ENCODE peak calls at places on chromosome 18, in four cellular contexts. I is neural crest cell; T is GM12864; N is CD8-positive, alpha-beta T cell. P is an unnamed sample.

GRCh38 chr18:59660976-59661743 is 36.1 kb downstream of the CCBE1 start:
- DNase-seq in N (no peak), T (no peak), I (no peak), P (no peak)

GRCh38 chr18:79385749-79386341 is 9.9 kb upstream of the NFATC1 start:
- DNase-seq in I (no peak), N (no peak), T (no peak), P (peak; percentile 2)

GRCh38 chr18:72375628-72376027 is 168.5 kb downstream of the CBLN2 start:
- DNase-seq in I (no peak), T (no peak), N (no peak), P (no peak)

GRCh38 chr18:59867337-59868104 is 32.3 kb upstream of the PMAIP1 start:
- DNase-seq in N (no peak), T (no peak), I (no peak), P (no peak)

GRCh38 chr18:65093341-65093740 is 657.5 kb upstream of the CDH7 start:
- DNase-seq in I (no peak), N (no peak), T (no peak), P (no peak)

GRCh38 chr18:36624451-36625167 is 204.2 kb downstream of the TPGS2 start:
- DNase-seq in N (no peak), T (no peak), I (no peak), P (no peak)

GRCh38 chr18:60020107-60020925 is 120.5 kb downstream of the PMAIP1 start:
- DNase-seq in I (no peak), N (no peak), T (no peak), P (no peak)

GRCh38 chr18:28063181-28063790 is 113.6 kb downstream of the CDH2 start:
- DNase-seq in N (no peak), T (no peak), I (no peak), P (no peak)

GRCh38 chr18:36460324-36460850 is 162.9 kb downstream of the FHOD3 start:
- DNase-seq in T (no peak), N (no peak), I (no peak), P (no peak)

GRCh38 chr18:48659188-48660009 is 120.6 kb downstream of the CTIF start:
- DNase-seq in N (no peak), I (no peak), T (no peak), P (no peak)

GRCh38 chr18:46756559-46757201 is at the start of gene ST8SIA5:
- DNase-seq in I (peak; percentile 33), N (no peak), T (no peak), P (peak; percentile 31)

GRCh38 chr18:46756172-46756558 is 688 bp downstream of the ST8SIA5 start:
- DNase-seq in N (no peak), I (no peak), T (no peak), P (no peak)

GRCh38 chr18:46755315-46756171 is 1.3 kb downstream of the ST8SIA5 start:
- DNase-seq in I (no peak), N (no peak), T (no peak), P (no peak)

GRCh38 chr18:46754188-46754587 is 2.7 kb downstream of the ST8SIA5 start:
- DNase-seq in N (no peak), T (peak; percentile 8), I (no peak), P (no peak)

DNA sequence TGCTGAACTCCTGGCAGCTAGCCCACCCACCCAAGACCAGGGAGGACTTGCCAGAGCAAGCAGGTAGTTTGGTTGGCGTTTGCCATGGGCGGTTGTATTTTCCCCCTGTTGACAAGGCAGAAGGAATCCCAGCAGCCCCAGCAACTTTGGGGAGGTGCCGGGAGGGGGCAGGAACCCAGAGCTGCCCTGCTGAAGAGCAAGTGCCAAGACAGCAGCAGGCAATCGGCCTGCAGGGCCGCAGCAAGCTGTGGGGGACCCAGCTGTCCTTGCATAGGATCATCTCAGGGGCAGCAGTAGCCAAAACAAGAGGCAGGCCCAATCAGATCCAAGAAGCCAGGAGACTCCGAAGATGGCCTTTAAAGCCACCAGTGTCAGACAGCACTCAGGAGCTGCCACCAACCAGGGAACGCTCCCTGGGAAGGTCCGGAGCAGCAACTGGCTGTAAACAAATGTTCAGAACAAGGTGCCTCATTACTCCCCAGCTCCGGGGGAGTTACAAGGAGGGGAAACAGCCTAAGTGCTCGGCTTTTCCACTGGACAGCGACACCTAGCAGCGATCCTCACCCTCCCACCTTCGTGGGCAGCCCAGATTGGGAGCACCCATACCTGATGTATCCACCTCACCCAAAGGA is 2.1 kb downstream of the ST8SIA5 start:
- DNase-seq in N (no peak), I (no peak), T (no peak), P (no peak)
- TF ChIP-seq CTCF in N (no peak), I (no peak), T (peak; percentile 5), P (no peak)

DNA sequence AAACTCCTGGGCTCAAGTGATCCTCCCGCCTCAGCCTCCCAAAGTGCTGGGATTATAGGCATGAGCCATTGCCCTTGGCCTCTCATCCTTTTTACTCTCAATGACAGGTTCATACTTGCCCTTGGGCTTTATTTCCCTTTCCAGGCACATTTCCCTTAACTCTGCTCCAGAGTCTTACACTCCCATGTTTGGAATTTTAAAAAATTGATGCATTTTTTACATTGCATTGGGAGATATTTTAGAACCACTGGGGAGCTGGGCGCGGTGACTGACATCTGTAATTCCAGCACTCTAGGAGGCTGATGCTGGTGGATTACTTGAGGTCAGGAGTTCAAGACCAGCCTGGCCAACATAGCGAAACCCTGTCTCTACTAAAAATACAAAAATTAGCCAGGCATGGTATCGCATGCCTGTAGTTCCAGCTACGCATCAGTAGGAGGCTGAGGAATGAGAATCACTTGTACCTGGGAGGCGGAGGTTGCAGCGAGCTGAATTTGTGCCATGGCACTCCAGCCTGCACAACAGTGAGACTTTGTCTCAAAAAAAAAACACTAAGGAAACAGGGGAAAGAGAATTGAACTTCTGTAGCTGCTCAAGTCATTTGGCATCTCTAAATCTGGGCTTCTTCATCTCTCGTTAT is 18.2 kb downstream of the TGIF1 start:
- DNase-seq in I (no peak), T (no peak), N (no peak), P (no peak)
- TF ChIP-seq CTCF in I (peak; percentile 37), T (no peak), N (no peak), P (peak; percentile 52)

DNA sequence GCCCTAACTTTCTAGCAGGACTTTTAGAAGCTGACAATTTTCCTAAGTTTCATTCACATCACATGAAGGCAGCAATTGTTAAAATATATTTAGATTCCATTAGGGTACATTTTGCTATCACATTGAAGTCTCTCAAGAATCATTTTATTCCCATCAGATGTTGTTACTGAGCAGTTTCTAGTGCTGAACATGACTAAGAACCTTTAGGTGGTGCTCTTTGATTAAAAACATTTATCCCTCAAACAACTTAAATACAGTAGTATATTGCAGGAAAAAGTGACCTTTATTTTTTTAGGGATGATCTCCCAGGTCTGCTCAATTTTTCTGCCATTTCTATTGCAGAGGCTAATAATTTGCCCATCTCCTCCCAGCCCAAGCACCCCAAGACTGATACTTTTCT is 22.9 kb upstream of the NARS1 start:
- DNase-seq in T (no peak), I (no peak), N (no peak), P (no peak)
- TF ChIP-seq CTCF in T (no peak), I (peak; percentile 33), N (no peak), P (no peak)

GRCh38 chr18:52007109-52007508 is 332.9 kb upstream of the DCC start:
- DNase-seq in T (no peak), I (no peak), N (no peak), P (no peak)

GRCh38 chr18:51998711-51999110 is 341.3 kb upstream of the DCC start:
- DNase-seq in I (no peak), N (no peak), T (no peak), P (no peak)

GRCh38 chr18:52000435-52000834 is 339.6 kb upstream of the DCC start:
- DNase-seq in T (no peak), I (no peak), N (no peak), P (no peak)

GRCh38 chr18:52001106-52001505 is 338.9 kb upstream of the DCC start:
- DNase-seq in N (no peak), T (no peak), I (no peak), P (no peak)

GRCh38 chr18:52002600-52002999 is 337.4 kb upstream of the DCC start:
- DNase-seq in I (no peak), T (no peak), N (no peak), P (no peak)
- TF ChIP-seq CTCF in I (no peak), T (no peak), N (no peak), P (no peak)

DNA sequence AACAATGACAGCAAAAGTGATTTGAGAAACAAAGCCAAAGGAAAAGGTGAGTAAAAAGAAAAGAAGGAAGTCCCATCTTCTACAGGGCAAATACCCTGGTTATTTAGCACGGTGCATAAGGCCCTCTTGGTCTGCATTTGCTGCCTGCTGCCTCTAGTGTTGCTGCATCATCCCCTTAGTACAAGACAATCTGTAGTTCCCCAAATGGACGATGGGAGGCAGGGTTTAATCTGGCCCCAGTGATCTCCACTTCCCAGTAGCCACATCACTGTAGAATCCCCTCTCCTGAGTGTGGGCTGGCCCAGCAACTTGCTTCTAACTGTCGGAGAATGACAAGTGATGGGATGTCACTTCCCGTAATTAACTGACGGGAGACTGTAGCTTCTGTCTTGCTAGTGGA is 85.1 kb downstream of the CTAGE1 start:
- DNase-seq in N (no peak), T (no peak), I (no peak), P (peak; percentile 24)
- TF ChIP-seq CTCF in N (no peak), T (peak; percentile 46), I (peak; percentile 21), P (peak; percentile 43)

P was measured in endothelial cell.